ENCODE peak calls at places on chromosomes 3 and 15, in four cellular contexts. L is GM23338, F is GM23248, B is HCT116. O is an unnamed sample.
A peak's percentile ranks its signal among the peaks of the same experiment; 100 is the strongest.

GRCh38 chr3:79473993-79474392 is 293.8 kb downstream of the ROBO1 start:
- DNase-seq in L (no peak), F (peak; percentile 32), B (no peak), O (no peak)

GRCh38 chr15:48850648-48851047 is 27.3 kb upstream of the EID1 start:
- DNase-seq in L (no peak), F (no peak), B (no peak), O (no peak)

GRCh38 chr3:129539201-129539600 is 3.8 kb upstream of the H1-8 start:
- DNase-seq in L (no peak), F (no peak), B (no peak), O (no peak)

GRCh38 chr3:191376742-191377141 is 46.4 kb upstream of the UTS2B start:
- DNase-seq in L (no peak), F (peak; percentile 93), B (no peak), O (no peak)

GRCh38 chr15:61282661-61283060 is 53.6 kb upstream of the RORA start:
- DNase-seq in L (no peak), F (no peak), B (no peak), O (no peak)

GRCh38 chr3:45329779-45330305 is 58.5 kb upstream of the LARS2 start:
- DNase-seq in L (no peak), F (no peak), B (no peak), O (no peak)

GRCh38 chr15:67091073-67091965 is 25.9 kb downstream of the SMAD3 start:
- DNase-seq in L (no peak), F (peak; percentile 60), B (peak; percentile 90), O (peak; percentile 81)

GRCh38 chr3:184209146-184209923 is 20.1 kb upstream of the VWA5B2 start:
- DNase-seq in L (no peak), F (no peak), B (no peak), O (no peak)

GRCh38 chr3:127049390-127049789 is 66.5 kb downstream of the PLXNA1 start:
- DNase-seq in L (peak; percentile 52), F (no peak), B (no peak), O (no peak)

GRCh38 chr3:54357307-54357706 is 235.0 kb downstream of the CACNA2D3 start:
- DNase-seq in L (no peak), F (no peak), B (no peak), O (no peak)

GRCh38 chr3:107928084-107928445 is 162.8 kb downstream of the CD47 start:
- DNase-seq in L (peak; percentile 54), F (peak; percentile 72), B (no peak), O (peak; percentile 49)

GRCh38 chr15:52798529-52799101 is 8.5 kb upstream of the ONECUT1 start:
- DNase-seq in L (peak; percentile 88), F (no peak), B (no peak), O (no peak)

GRCh38 chr3:127964053-127964452 is 49.0 kb downstream of the KBTBD12 start:
- DNase-seq in L (no peak), F (no peak), B (no peak), O (no peak)

GRCh38 chr3:62365311-62366092 is 7.8 kb downstream of the FEZF2 start:
- DNase-seq in L (peak; percentile 51), F (no peak), B (no peak), O (no peak)

GRCh38 chr3:65883614-65884013 is 155.1 kb downstream of the MAGI1 start:
- DNase-seq in L (no peak), F (no peak), B (no peak), O (peak; percentile 29)
- TF ChIP-seq EZH2phosphoT487 in L (no peak), F (no peak), B (no peak), O (no peak)

GRCh38 chr15:39427705-39428104 is 153.2 kb upstream of the THBS1 start:
- DNase-seq in L (no peak), F (no peak), B (no peak), O (peak; percentile 53)

GRCh38 chr15:39431371-39431770 is 149.5 kb upstream of the THBS1 start:
- DNase-seq in L (no peak), F (peak; percentile 57), B (no peak), O (no peak)

GRCh38 chr15:39430389-39430788 is 150.5 kb upstream of the THBS1 start:
- DNase-seq in L (no peak), F (no peak), B (no peak), O (no peak)

GRCh38 chr15:39429898-39430357 is 151.0 kb upstream of the THBS1 start:
- DNase-seq in L (no peak), F (peak; percentile 86), B (no peak), O (no peak)

DNA sequence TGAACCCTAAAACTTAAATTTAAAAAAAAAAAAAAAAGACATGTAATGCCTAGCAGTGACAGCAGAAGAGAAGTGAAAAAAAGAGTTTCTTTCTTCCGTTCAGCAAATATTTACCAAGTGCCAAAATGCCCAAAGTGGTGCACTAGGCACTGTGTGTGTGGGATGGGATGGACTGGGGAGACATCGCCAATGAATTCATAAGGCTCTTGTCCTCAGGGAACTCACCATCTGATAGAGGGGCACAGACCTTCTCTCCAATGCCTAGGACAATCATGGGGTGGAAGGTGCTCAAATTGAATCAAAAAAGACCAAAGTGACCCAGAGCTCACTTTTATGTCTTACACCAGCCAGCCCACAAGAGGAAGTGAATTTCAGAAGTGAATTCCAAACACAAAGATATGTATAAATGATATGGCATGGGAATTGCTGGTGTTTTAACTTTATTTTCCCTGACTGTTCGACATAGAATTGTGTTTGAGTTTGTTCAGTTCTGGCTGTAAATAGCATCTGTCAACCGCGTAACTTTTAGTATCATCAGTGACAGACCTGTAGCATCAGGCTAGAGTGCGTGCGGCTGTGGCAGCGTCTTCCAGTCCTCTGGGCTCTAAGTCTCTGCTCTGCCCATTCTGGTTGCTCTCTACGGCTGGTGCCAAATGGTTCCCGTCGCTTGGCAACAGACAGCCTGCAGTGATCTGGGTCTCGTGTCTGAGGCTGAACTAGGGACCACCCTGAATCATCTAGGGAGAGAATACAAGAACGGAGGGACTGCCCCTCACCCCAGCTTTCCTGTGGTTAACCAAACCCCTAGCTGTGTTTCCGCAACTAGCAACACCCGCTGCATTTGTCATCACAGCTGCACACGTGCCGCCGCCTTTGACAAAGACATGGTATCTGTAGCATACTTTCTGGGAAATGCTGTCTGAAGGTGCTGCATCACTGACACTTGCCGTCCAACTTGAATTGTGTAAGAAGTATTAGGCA is 154.0 kb upstream of the THBS1 start:
- DNase-seq in L (no peak), F (peak; percentile 80), B (no peak), O (peak; percentile 41)
- TF ChIP-seq EZH2phosphoT487 in L (no peak), F (no peak), B (no peak), O (no peak)

GRCh38 chr15:74878273-74878672 is 5.1 kb upstream of the SCAMP2 start:
- DNase-seq in L (no peak), F (no peak), B (no peak), O (no peak)
- TF ChIP-seq EZH2phosphoT487 in L (no peak), F (no peak), B (no peak), O (no peak)

DNA sequence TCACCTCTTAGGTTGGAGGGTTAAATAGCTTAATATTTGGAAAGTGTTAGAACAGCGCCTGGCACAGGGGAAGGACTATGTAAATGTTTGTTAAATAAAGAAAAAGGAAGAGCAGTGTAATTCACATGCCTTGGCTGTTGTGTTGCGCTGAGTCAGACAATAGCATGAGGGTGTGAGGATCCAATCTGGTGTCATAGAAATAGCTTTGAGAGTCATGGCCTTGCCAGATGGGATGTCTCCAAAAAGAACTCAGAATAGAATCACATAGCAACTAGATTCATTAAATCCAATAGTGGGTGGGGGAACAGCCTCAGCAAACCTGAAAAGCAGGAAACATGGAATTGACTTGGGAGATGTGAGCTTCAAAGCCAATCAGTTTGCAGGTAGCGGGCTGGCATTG is 3.9 kb upstream of the RBSN start:
- DNase-seq in L (peak; percentile 26), F (peak; percentile 87), B (no peak), O (no peak)
- TF ChIP-seq EZH2phosphoT487 in L (no peak), F (no peak), B (no peak), O (no peak)

GRCh38 chr3:97981886-97982285 is 9.7 kb upstream of the RIOX2 start:
- DNase-seq in L (no peak), F (no peak), B (no peak), O (no peak)
- TF ChIP-seq EZH2phosphoT487 in L (no peak), F (no peak), B (no peak), O (no peak)

O was measured in SK-N-SH.